ENCODE peak calls at places on chromosomes 11 and 22, in five cellular contexts. One of them, this sample, is unnamed.

GRCh38 chr11:898540-899190 is 11.9 kb downstream of the CHID1 start:
- DNase-seq in uterus: no peak
- DNase-seq in endothelial cell: peak; percentile 30
- DNase-seq in GM04504: no peak
- DNase-seq in HEK293T: no peak
- DNase-seq in this sample: no peak

GRCh38 chr11:105610796-105611361 is 1.0 kb downstream of the GRIA4 start:
- DNase-seq in GM04504: no peak
- DNase-seq in HEK293T: no peak
- DNase-seq in endothelial cell: no peak
- DNase-seq in uterus: no peak
- DNase-seq in this sample: no peak

GRCh38 chr11:60634151-60634550 is 65.3 kb upstream of the MS4A8 start:
- DNase-seq in GM04504: no peak
- DNase-seq in endothelial cell: peak; percentile 27
- DNase-seq in uterus: no peak
- DNase-seq in HEK293T: peak; percentile 10
- DNase-seq in this sample: peak; percentile 36

GRCh38 chr11:44139565-44140313 is 44.3 kb downstream of the EXT2 start:
- DNase-seq in endothelial cell: no peak
- DNase-seq in GM04504: no peak
- DNase-seq in uterus: no peak
- DNase-seq in HEK293T: peak; percentile 72
- DNase-seq in this sample: no peak

GRCh38 chr11:44577231-44577834 is 11.9 kb downstream of the CD82 start:
- DNase-seq in endothelial cell: no peak
- DNase-seq in uterus: no peak
- DNase-seq in HEK293T: no peak
- DNase-seq in GM04504: no peak
- DNase-seq in this sample: no peak

GRCh38 chr11:75582935-75583709 is 21.1 kb downstream of the SERPINH1 start:
- DNase-seq in GM04504: no peak
- DNase-seq in HEK293T: peak; percentile 80
- DNase-seq in uterus: peak; percentile 77
- DNase-seq in endothelial cell: peak; percentile 88
- DNase-seq in this sample: peak; percentile 40

GRCh38 chr22:50218996-50219727 is 18.4 kb downstream of the SELENOO start:
- DNase-seq in HEK293T: peak; percentile 78
- DNase-seq in GM04504: no peak
- DNase-seq in uterus: peak; percentile 82
- DNase-seq in endothelial cell: no peak
- DNase-seq in this sample: no peak

GRCh38 chr22:32823024-32823730 is 21.7 kb downstream of the TIMP3 start:
- DNase-seq in uterus: peak; percentile 43
- DNase-seq in GM04504: no peak
- DNase-seq in HEK293T: peak; percentile 70
- DNase-seq in endothelial cell: peak; percentile 48
- DNase-seq in this sample: no peak

GRCh38 chr22:45604239-45604711 is 67.4 kb upstream of the ATXN10 start:
- DNase-seq in HEK293T: no peak
- DNase-seq in endothelial cell: no peak
- DNase-seq in GM04504: peak; percentile 63
- DNase-seq in uterus: no peak
- DNase-seq in this sample: no peak

GRCh38 chr11:26931248-26931631 is 62.7 kb upstream of the FIBIN start:
- DNase-seq in HEK293T: no peak
- DNase-seq in endothelial cell: no peak
- DNase-seq in uterus: no peak
- DNase-seq in GM04504: peak; percentile 56
- DNase-seq in this sample: no peak

GRCh38 chr11:100638648-100639047 is 48.4 kb upstream of the ARHGAP42 start:
- DNase-seq in uterus: no peak
- DNase-seq in HEK293T: no peak
- DNase-seq in endothelial cell: no peak
- DNase-seq in GM04504: no peak
- DNase-seq in this sample: no peak

GRCh38 chr11:70595016-70595415 is 196.7 kb downstream of the CTTN start:
- DNase-seq in endothelial cell: no peak
- DNase-seq in GM04504: no peak
- DNase-seq in uterus: no peak
- DNase-seq in HEK293T: no peak
- DNase-seq in this sample: no peak

GRCh38 chr11:62593434-62594044 is 2.2 kb upstream of the TUT1 start:
- DNase-seq in uterus: peak; percentile 72
- DNase-seq in GM04504: peak; percentile 55
- DNase-seq in HEK293T: peak; percentile 63
- DNase-seq in endothelial cell: peak; percentile 81
- DNase-seq in this sample: peak; percentile 58

GRCh38 chr22:28983190-28983589 is 78.4 kb downstream of the C22orf31 start:
- DNase-seq in endothelial cell: no peak
- DNase-seq in HEK293T: no peak
- DNase-seq in uterus: no peak
- DNase-seq in GM04504: no peak
- DNase-seq in this sample: no peak

GRCh38 chr11:94734563-94735275 is 33.4 kb upstream of the AMOTL1 start:
- DNase-seq in HEK293T: no peak
- DNase-seq in uterus: no peak
- DNase-seq in endothelial cell: no peak
- DNase-seq in GM04504: no peak
- DNase-seq in this sample: no peak

GRCh38 chr11:134139873-134140331 is 71.0 kb downstream of the JAM3 start:
- DNase-seq in GM04504: peak; percentile 60
- DNase-seq in HEK293T: peak; percentile 75
- DNase-seq in endothelial cell: peak; percentile 69
- DNase-seq in uterus: peak; percentile 86
- DNase-seq in this sample: peak; percentile 37

GRCh38 chr22:26589367-26589844 is 526 bp downstream of the TPST2 start:
- DNase-seq in uterus: peak; percentile 33
- DNase-seq in endothelial cell: peak; percentile 38
- DNase-seq in GM04504: no peak
- DNase-seq in HEK293T: peak; percentile 63
- DNase-seq in this sample: peak; percentile 27

GRCh38 chr11:78414321-78415051 is 3.1 kb downstream of the GAB2 start:
- DNase-seq in uterus: no peak
- DNase-seq in HEK293T: peak; percentile 17
- DNase-seq in endothelial cell: no peak
- DNase-seq in GM04504: no peak
- DNase-seq in this sample: peak; percentile 28

GRCh38 chr11:1563697-1564534 is 8.2 kb downstream of the DUSP8 start:
- DNase-seq in HEK293T: no peak
- DNase-seq in GM04504: no peak
- DNase-seq in uterus: no peak
- DNase-seq in endothelial cell: no peak
- DNase-seq in this sample: no peak

GRCh38 chr11:33713162-33713913 is 12.7 kb upstream of the C11orf91 start:
- DNase-seq in HEK293T: no peak
- DNase-seq in endothelial cell: no peak
- DNase-seq in GM04504: no peak
- DNase-seq in uterus: no peak
- DNase-seq in this sample: no peak

GRCh38 chr11:45104790-45105084 is 41.7 kb upstream of the PRDM11 start:
- DNase-seq in uterus: no peak
- DNase-seq in GM04504: no peak
- DNase-seq in HEK293T: no peak
- DNase-seq in endothelial cell: no peak
- DNase-seq in this sample: no peak

GRCh38 chr11:95087171-95087570 is 2.5 kb upstream of the ENDOD1 start:
- DNase-seq in HEK293T: no peak
- DNase-seq in endothelial cell: no peak
- DNase-seq in uterus: no peak
- DNase-seq in GM04504: no peak
- DNase-seq in this sample: no peak

GRCh38 chr11:61697093-61697492 is 16.9 kb downstream of the DAGLA start:
- DNase-seq in uterus: no peak
- DNase-seq in GM04504: no peak
- DNase-seq in HEK293T: no peak
- DNase-seq in endothelial cell: no peak
- DNase-seq in this sample: no peak

GRCh38 chr22:19503869-19504268 is 20.3 kb downstream of the CLDN5 start:
- DNase-seq in uterus: no peak
- DNase-seq in HEK293T: no peak
- DNase-seq in endothelial cell: peak; percentile 33
- DNase-seq in GM04504: no peak
- DNase-seq in this sample: no peak

GRCh38 chr11:126293726-126294125 is 10.1 kb upstream of the DCPS start:
- DNase-seq in uterus: no peak
- DNase-seq in GM04504: no peak
- DNase-seq in endothelial cell: no peak
- DNase-seq in HEK293T: no peak
- DNase-seq in this sample: no peak